ENCODE peak calls at places on chromosomes 13 and 19, in five cellular contexts. One of them, this sample, is unnamed.

GRCh38 chr13:94914829-94915228 is 202.5 kb upstream of the SOX21 start:
- DNase-seq in H1: no peak
- DNase-seq in neuronal stem cell: no peak
- DNase-seq in mesenchymal stem cell: no peak
- DNase-seq in mesendoderm: no peak
- DNase-seq in this sample: no peak

GRCh38 chr13:111503905-111504695 is 183.7 kb downstream of the TEX29 start:
- DNase-seq in neuronal stem cell: no peak
- DNase-seq in mesendoderm: no peak
- DNase-seq in H1: no peak
- DNase-seq in mesenchymal stem cell: no peak
- DNase-seq in this sample: no peak

GRCh38 chr19:4448147-4448985 is 9.2 kb downstream of the UBXN6 start:
- DNase-seq in mesenchymal stem cell: no peak
- DNase-seq in mesendoderm: no peak
- DNase-seq in H1: no peak
- DNase-seq in neuronal stem cell: no peak
- DNase-seq in this sample: no peak

GRCh38 chr13:103099894-103100293 is 33.7 kb upstream of the SLC10A2 start:
- DNase-seq in mesenchymal stem cell: no peak
- DNase-seq in mesendoderm: no peak
- DNase-seq in H1: no peak
- DNase-seq in neuronal stem cell: no peak
- DNase-seq in this sample: no peak

GRCh38 chr19:10884273-10884672 is 12.9 kb downstream of the CARM1 start:
- DNase-seq in H1: no peak
- DNase-seq in mesendoderm: no peak
- DNase-seq in mesenchymal stem cell: peak
- DNase-seq in neuronal stem cell: no peak
- DNase-seq in this sample: peak

GRCh38 chr13:73708393-73708985 is 425.7 kb downstream of the KLF12 start:
- DNase-seq in H1: no peak
- DNase-seq in neuronal stem cell: peak
- DNase-seq in mesendoderm: peak
- DNase-seq in mesenchymal stem cell: peak
- DNase-seq in this sample: peak

GRCh38 chr13:59126474-59126873 is 1037.3 kb downstream of the DIAPH3 start:
- DNase-seq in mesendoderm: no peak
- DNase-seq in mesenchymal stem cell: no peak
- DNase-seq in neuronal stem cell: no peak
- DNase-seq in H1: no peak
- DNase-seq in this sample: no peak

GRCh38 chr13:55160911-55161310 is 1979.8 kb upstream of the PRR20A start:
- DNase-seq in mesendoderm: no peak
- DNase-seq in H1: no peak
- DNase-seq in mesenchymal stem cell: no peak
- DNase-seq in neuronal stem cell: no peak
- DNase-seq in this sample: no peak

GRCh38 chr13:48333976-48334375 is 30.4 kb downstream of the RB1 start:
- DNase-seq in H1: no peak
- DNase-seq in mesendoderm: no peak
- DNase-seq in neuronal stem cell: no peak
- DNase-seq in mesenchymal stem cell: peak
- DNase-seq in this sample: peak

GRCh38 chr19:19642506-19643157 is 825 bp downstream of the GMIP start:
- DNase-seq in mesendoderm: peak
- DNase-seq in mesenchymal stem cell: peak
- DNase-seq in H1: no peak
- DNase-seq in neuronal stem cell: no peak
- DNase-seq in this sample: no peak

GRCh38 chr13:30908416-30908980 is 2.4 kb downstream of the MEDAG start:
- DNase-seq in mesendoderm: no peak
- DNase-seq in mesenchymal stem cell: no peak
- DNase-seq in neuronal stem cell: no peak
- DNase-seq in H1: no peak
- DNase-seq in this sample: peak

GRCh38 chr19:34985249-34986022 is 14.7 kb upstream of the GRAMD1A start:
- DNase-seq in mesendoderm: no peak
- DNase-seq in neuronal stem cell: no peak
- DNase-seq in mesenchymal stem cell: no peak
- DNase-seq in H1: peak
- DNase-seq in this sample: peak

GRCh38 chr19:48501446-48501960 is 10.1 kb downstream of the LMTK3 start:
- DNase-seq in mesendoderm: peak
- DNase-seq in mesenchymal stem cell: no peak
- DNase-seq in H1: peak
- DNase-seq in neuronal stem cell: no peak
- DNase-seq in this sample: no peak

GRCh38 chr13:39110518-39111097 is 72.4 kb downstream of the NHLRC3 start:
- DNase-seq in mesenchymal stem cell: no peak
- DNase-seq in H1: no peak
- DNase-seq in neuronal stem cell: no peak
- DNase-seq in mesendoderm: no peak
- DNase-seq in this sample: no peak

GRCh38 chr19:50203281-50204080 is at the start of gene MYH14:
- DNase-seq in H1: peak
- DNase-seq in mesenchymal stem cell: no peak
- DNase-seq in mesendoderm: peak
- DNase-seq in neuronal stem cell: peak
- DNase-seq in this sample: no peak

GRCh38 chr13:76707360-76707759 is 178.8 kb downstream of the KCTD12 start:
- DNase-seq in neuronal stem cell: no peak
- DNase-seq in mesenchymal stem cell: peak
- DNase-seq in H1: no peak
- DNase-seq in mesendoderm: no peak
- DNase-seq in this sample: peak

GRCh38 chr13:99307247-99307646 is at the start of gene GPR183:
- DNase-seq in mesendoderm: no peak
- DNase-seq in H1: no peak
- DNase-seq in mesenchymal stem cell: peak
- DNase-seq in neuronal stem cell: no peak
- DNase-seq in this sample: peak

GRCh38 chr19:10271543-10272086 is 695 bp downstream of the ICAM1 start:
- DNase-seq in neuronal stem cell: no peak
- DNase-seq in H1: no peak
- DNase-seq in mesendoderm: no peak
- DNase-seq in mesenchymal stem cell: peak
- DNase-seq in this sample: peak

GRCh38 chr13:53848546-53848945 is 819.9 kb downstream of the OLFM4 start:
- DNase-seq in mesenchymal stem cell: no peak
- DNase-seq in neuronal stem cell: peak
- DNase-seq in H1: no peak
- DNase-seq in mesendoderm: no peak
- DNase-seq in this sample: no peak

GRCh38 chr13:99873141-99873540 is 98.4 kb downstream of the ZIC5 start:
- DNase-seq in neuronal stem cell: no peak
- DNase-seq in mesendoderm: no peak
- DNase-seq in mesenchymal stem cell: no peak
- DNase-seq in H1: no peak
- DNase-seq in this sample: no peak

GRCh38 chr13:102800145-102801041 is 1.5 kb downstream of the BIVM start:
- DNase-seq in neuronal stem cell: peak
- DNase-seq in mesenchymal stem cell: peak
- DNase-seq in H1: peak
- DNase-seq in mesendoderm: peak
- DNase-seq in this sample: peak

GRCh38 chr19:33366917-33367316 is 6.6 kb upstream of the CEBPG start:
- DNase-seq in mesendoderm: no peak
- DNase-seq in neuronal stem cell: no peak
- DNase-seq in H1: no peak
- DNase-seq in mesenchymal stem cell: no peak
- DNase-seq in this sample: no peak

GRCh38 chr13:32086791-32087441 is 55.3 kb downstream of the FRY start:
- DNase-seq in mesenchymal stem cell: no peak
- DNase-seq in neuronal stem cell: no peak
- DNase-seq in mesendoderm: peak
- DNase-seq in H1: no peak
- DNase-seq in this sample: no peak

GRCh38 chr19:50455992-50456391 is 20.3 kb upstream of the EMC10 start:
- DNase-seq in H1: no peak
- DNase-seq in mesendoderm: no peak
- DNase-seq in neuronal stem cell: no peak
- DNase-seq in mesenchymal stem cell: no peak
- DNase-seq in this sample: no peak

GRCh38 chr19:9970481-9970880 is 34.2 kb upstream of the OLFM2 start:
- DNase-seq in H1: no peak
- DNase-seq in mesenchymal stem cell: no peak
- DNase-seq in mesendoderm: no peak
- DNase-seq in neuronal stem cell: no peak
- DNase-seq in this sample: no peak

GRCh38 chr13:80012281-80012680 is 328.6 kb downstream of the SPRY2 start:
- DNase-seq in H1: no peak
- DNase-seq in mesenchymal stem cell: no peak
- DNase-seq in neuronal stem cell: no peak
- DNase-seq in mesendoderm: no peak
- DNase-seq in this sample: no peak

GRCh38 chr13:33377825-33378224 is 92.3 kb upstream of the STARD13 start:
- DNase-seq in H1: no peak
- DNase-seq in mesendoderm: no peak
- DNase-seq in mesenchymal stem cell: no peak
- DNase-seq in neuronal stem cell: no peak
- DNase-seq in this sample: no peak

GRCh38 chr13:97120976-97121375 is 101.2 kb upstream of the MBNL2 start:
- DNase-seq in mesenchymal stem cell: no peak
- DNase-seq in H1: no peak
- DNase-seq in mesendoderm: no peak
- DNase-seq in neuronal stem cell: no peak
- DNase-seq in this sample: no peak
- H2BK120ac ChIP-seq in mesenchymal stem cell: no peak
- H2BK120ac ChIP-seq in H1: no peak
- H2BK120ac ChIP-seq in mesendoderm: no peak
- H2BK120ac ChIP-seq in neuronal stem cell: no peak
- H2BK120ac ChIP-seq in this sample: peak

GRCh38 chr19:43504426-43505185 is at the start of gene PHLDB3:
- DNase-seq in neuronal stem cell: no peak
- DNase-seq in H1: no peak
- DNase-seq in mesenchymal stem cell: no peak
- DNase-seq in mesendoderm: peak
- DNase-seq in this sample: peak

GRCh38 chr19:43501661-43502418 is 2.7 kb downstream of the PHLDB3 start:
- DNase-seq in mesendoderm: peak
- DNase-seq in neuronal stem cell: peak
- DNase-seq in H1: peak
- DNase-seq in mesenchymal stem cell: no peak
- DNase-seq in this sample: no peak

GRCh38 chr19:43505186-43505456 is 575 bp upstream of the PHLDB3 start:
- DNase-seq in mesendoderm: no peak
- DNase-seq in H1: no peak
- DNase-seq in neuronal stem cell: no peak
- DNase-seq in mesenchymal stem cell: no peak
- DNase-seq in this sample: no peak

GRCh38 chr19:43502419-43502976 is 2.0 kb downstream of the PHLDB3 start:
- DNase-seq in mesenchymal stem cell: no peak
- DNase-seq in mesendoderm: no peak
- DNase-seq in H1: no peak
- DNase-seq in neuronal stem cell: no peak
- DNase-seq in this sample: no peak

DNA sequence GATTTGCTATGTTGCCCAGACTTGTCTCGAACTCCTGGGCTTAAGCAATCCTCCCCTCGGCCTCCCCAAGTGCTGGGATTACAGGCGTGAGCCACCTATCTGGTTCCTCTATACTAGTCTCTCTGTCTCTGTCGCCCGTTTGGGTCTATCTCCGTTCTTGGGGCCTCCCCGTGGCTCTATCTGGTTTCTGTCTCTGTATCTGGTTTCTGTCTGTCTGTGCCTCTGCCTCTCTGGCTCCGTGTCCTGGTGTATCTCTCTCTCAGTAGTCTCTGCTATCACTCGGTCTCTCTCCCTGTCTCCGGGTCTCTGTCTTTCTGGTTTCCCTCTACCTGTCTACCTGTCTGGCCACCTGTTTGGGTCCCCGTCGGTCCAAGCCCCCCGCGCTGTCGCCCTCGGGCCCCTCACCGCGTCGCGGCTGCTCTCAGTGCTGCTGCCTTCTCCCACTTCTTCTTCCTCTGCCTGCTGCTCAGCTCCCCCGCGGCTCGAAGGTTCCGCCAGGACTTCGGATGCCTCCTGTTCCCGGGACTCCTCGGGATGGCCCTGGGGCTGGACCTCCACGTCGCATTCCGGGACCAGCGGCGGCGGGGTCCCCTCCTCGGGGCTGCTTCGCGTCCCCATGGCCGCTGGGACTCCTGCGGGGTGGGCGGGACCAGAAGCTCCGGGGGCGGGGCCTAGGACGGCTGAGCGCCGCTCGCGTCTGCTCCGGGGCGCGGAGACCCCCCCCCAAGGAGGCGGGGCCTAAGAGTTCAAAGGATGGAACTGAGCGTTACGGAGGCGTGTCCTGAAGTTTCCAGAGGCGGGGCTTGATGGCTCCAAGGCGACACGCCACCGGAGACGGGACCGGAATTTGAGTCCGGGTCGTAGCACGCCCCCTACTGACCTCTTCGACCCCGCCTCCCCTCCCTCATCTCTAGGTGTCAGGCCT is 783 bp downstream of the PHLDB3 start:
- DNase-seq in neuronal stem cell: peak
- DNase-seq in mesendoderm: peak
- DNase-seq in mesenchymal stem cell: peak
- DNase-seq in H1: peak
- DNase-seq in this sample: peak
- H2BK15ac ChIP-seq in neuronal stem cell: peak
- H2BK15ac ChIP-seq in mesendoderm: no peak
- H2BK15ac ChIP-seq in mesenchymal stem cell: peak
- H2BK15ac ChIP-seq in H1: peak
- H2BK15ac ChIP-seq in this sample: no peak

DNA sequence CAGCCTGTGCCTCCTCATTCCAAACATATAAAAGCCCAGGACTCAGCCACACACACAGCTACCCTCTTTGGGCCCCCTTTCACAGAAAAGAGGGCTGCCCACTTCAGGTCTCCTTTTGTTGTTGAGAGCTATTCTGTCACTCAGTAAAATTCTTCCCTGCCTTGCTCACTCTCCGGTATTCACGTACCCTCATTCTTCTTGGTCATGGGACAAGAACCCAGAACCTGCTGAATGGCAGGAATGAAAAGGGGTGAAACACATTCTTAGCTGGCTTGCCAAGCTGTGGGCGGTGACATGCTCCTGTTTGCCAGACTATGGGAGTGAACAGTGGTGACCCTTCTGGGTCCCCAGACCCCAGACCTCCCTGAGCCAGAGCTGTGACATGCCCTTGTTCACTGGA is 338.0 kb upstream of the ATXN8OS start:
- DNase-seq in mesenchymal stem cell: no peak
- DNase-seq in mesendoderm: peak
- DNase-seq in H1: no peak
- DNase-seq in neuronal stem cell: no peak
- DNase-seq in this sample: no peak
- H2BK120ac ChIP-seq in mesenchymal stem cell: no peak
- H2BK120ac ChIP-seq in mesendoderm: no peak
- H2BK120ac ChIP-seq in H1: no peak
- H2BK120ac ChIP-seq in neuronal stem cell: no peak
- H2BK120ac ChIP-seq in this sample: no peak

DNA sequence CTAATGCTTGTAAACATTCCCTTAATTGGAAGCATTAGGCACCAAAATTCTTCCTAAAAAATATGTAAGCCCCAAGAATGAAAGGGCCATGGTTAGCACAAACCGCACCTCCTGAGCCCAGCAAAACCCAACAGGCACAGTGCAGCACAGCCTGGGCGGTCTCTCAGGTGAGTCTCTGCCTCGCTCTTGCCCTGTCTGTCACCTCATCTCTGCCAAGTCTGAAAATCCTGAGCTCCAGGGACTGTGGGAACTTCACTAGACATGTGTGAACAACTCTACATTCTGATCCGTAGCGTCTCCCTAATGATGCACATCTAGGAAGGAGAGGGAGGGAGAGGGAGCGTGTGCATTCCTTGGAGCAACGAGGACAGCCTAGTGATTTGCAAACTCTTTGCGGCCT is 88.8 kb upstream of the GJB6 start:
- DNase-seq in mesendoderm: no peak
- DNase-seq in neuronal stem cell: no peak
- DNase-seq in H1: no peak
- DNase-seq in mesenchymal stem cell: no peak
- DNase-seq in this sample: no peak
- H2BK15ac ChIP-seq in mesendoderm: no peak
- H2BK15ac ChIP-seq in neuronal stem cell: no peak
- H2BK15ac ChIP-seq in H1: no peak
- H2BK15ac ChIP-seq in mesenchymal stem cell: no peak
- H2BK15ac ChIP-seq in this sample: no peak

This sample was measured in IMR-90.